ENCODE peak calls at places on chromosomes 11 and 22, in four cellular contexts. O, P, H and R are unnamed samples.

GRCh38 chr11:8288824-8289223 is 25.1 kb upstream of the LMO1 start:
- DNase-seq in H (peak; percentile 1), O (no peak), P (no peak), R (no peak)

GRCh38 chr22:49331878-49332277 is 495.8 kb downstream of the BRD1 start:
- DNase-seq in P (no peak), H (no peak), O (no peak), R (no peak)

GRCh38 chr22:48742556-48743343 is 1084.9 kb downstream of the BRD1 start:
- DNase-seq in H (no peak), O (peak; percentile 2), P (no peak), R (no peak)

GRCh38 chr22:46573781-46574437 is 36.5 kb upstream of the CELSR1 start:
- DNase-seq in O (no peak), H (peak; percentile 1), P (no peak), R (no peak)

GRCh38 chr22:30513462-30513861 is 8.0 kb upstream of the SEC14L4 start:
- DNase-seq in H (no peak), P (no peak), O (no peak), R (no peak)

GRCh38 chr11:123080023-123080422 is 18.1 kb upstream of the HSPA8 start:
- DNase-seq in H (no peak), O (no peak), P (no peak), R (peak; percentile 47)

GRCh38 chr22:30267382-30268302 is 991 bp upstream of the OSM start:
- DNase-seq in O (no peak), H (no peak), P (no peak), R (no peak)

GRCh38 chr11:88552377-88553029 is 215.0 kb upstream of the CTSC start:
- DNase-seq in H (peak; percentile 73), O (peak; percentile 71), P (peak; percentile 64), R (peak; percentile 73)

GRCh38 chr22:44639891-44640617 is 62.0 kb upstream of the PRR5 start:
- DNase-seq in O (no peak), P (no peak), H (no peak), R (no peak)

GRCh38 chr11:29879560-29879959 is 137.3 kb downstream of the KCNA4 start:
- DNase-seq in P (no peak), H (no peak), O (no peak), R (peak; percentile 7)

GRCh38 chr11:113574586-113574985 is 99.4 kb upstream of the DRD2 start:
- DNase-seq in O (no peak), P (no peak), H (no peak), R (peak; percentile 34)

GRCh38 chr11:4467811-4468606 is 14.4 kb upstream of the OR52K1 start:
- DNase-seq in H (no peak), O (peak; percentile 56), P (no peak), R (no peak)

GRCh38 chr22:22527312-22527711 is 7.2 kb upstream of the ZNF280A start:
- DNase-seq in O (no peak), P (no peak), H (no peak), R (no peak)

GRCh38 chr11:46437106-46437689 is 45.6 kb upstream of the CHRM4 start:
- DNase-seq in H (no peak), P (no peak), O (no peak), R (no peak)

GRCh38 chr22:20741634-20742581 is 32.0 kb upstream of the SERPIND1 start:
- DNase-seq in O (peak; percentile 42), H (peak; percentile 37), P (peak; percentile 59), R (peak; percentile 50)

GRCh38 chr22:45290410-45290936 is 5.7 kb downstream of the UPK3A start:
- DNase-seq in H (peak; percentile 69), P (no peak), O (peak; percentile 76), R (peak; percentile 88)

GRCh38 chr22:46054091-46054877 is 77.3 kb upstream of the WNT7B start:
- DNase-seq in O (no peak), P (peak; percentile 80), H (no peak), R (peak; percentile 89)

GRCh38 chr11:721913-722811 is 16.1 kb downstream of the EPS8L2 start:
- DNase-seq in H (no peak), O (peak; percentile 24), P (peak; percentile 75), R (no peak)

GRCh38 chr11:11252403-11252802 is 100.6 kb downstream of the CSNK2A3 start:
- DNase-seq in H (no peak), P (peak; percentile 82), O (no peak), R (no peak)

GRCh38 chr11:61921446-61921845 is 4.1 kb upstream of the RAB3IL1 start:
- DNase-seq in P (no peak), H (no peak), O (no peak), R (no peak)

GRCh38 chr11:121534131-121535093 is 81.6 kb upstream of the SORL1-AS1 start:
- DNase-seq in O (no peak), P (peak; percentile 68), H (no peak), R (peak; percentile 75)

GRCh38 chr22:23401910-23402274 is 178.2 kb downstream of the IGLL1 start:
- DNase-seq in P (no peak), H (no peak), O (no peak), R (no peak)

GRCh38 chr11:3148990-3149851 is 15.9 kb downstream of the OSBPL5 start:
- DNase-seq in H (no peak), P (no peak), O (no peak), R (no peak)

GRCh38 chr22:29203883-29204282 is 1.8 kb upstream of the EMID1 start:
- DNase-seq in P (no peak), O (no peak), H (peak; percentile 45), R (no peak)

GRCh38 chr11:72075109-72075508 is 5.2 kb downstream of the NUMA1 start:
- DNase-seq in H (peak; percentile 26), O (no peak), P (peak; percentile 32), R (no peak)

GRCh38 chr11:57903441-57904123 is 120.1 kb upstream of the OR9Q1 start:
- DNase-seq in O (peak; percentile 64), H (no peak), P (no peak), R (peak; percentile 40)
- TF ChIP-seq EZH2phosphoT487 in O (no peak), H (no peak), P (no peak), R (no peak)

DNA sequence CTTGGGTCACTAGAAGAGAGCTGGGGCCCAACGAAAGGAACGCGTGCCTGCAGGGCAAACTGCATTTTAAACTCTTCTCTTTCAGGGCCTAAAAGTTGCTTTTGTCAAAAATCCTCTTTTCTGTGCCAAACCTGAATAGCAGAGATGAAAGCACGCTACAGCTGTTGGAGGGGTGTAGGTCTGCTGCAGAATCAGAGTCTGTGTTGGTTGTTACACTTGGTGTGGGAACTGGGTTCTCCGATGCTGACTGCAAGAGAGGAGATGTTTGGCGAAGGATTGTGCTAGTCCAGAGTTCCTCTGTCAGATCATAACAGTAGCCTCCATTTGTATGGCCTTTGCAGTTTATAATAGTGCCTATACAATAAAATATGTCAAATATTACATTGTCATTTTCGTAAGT is 41.8 kb downstream of the BARX2 start:
- DNase-seq in O (no peak), P (no peak), H (no peak), R (no peak)
- H3K27ac ChIP-seq in O (peak overlapping the region; percentile 21), P (no peak overlapping the region), H (no peak overlapping the region), R (no peak overlapping the region)

GRCh38 chr11:47983464-47984397 is 3.4 kb downstream of the PTPRJ start:
- DNase-seq in P (peak; percentile 43), O (no peak), H (no peak), R (peak; percentile 74)
- H3K4me1 ChIP-seq in P (peaks cover 65% of the 10 kb centered on the region), O (peaks cover 31% of the 10 kb centered on the region), H (peaks cover 17% of the 10 kb centered on the region), R (peaks cover 26% of the 10 kb centered on the region)

DNA sequence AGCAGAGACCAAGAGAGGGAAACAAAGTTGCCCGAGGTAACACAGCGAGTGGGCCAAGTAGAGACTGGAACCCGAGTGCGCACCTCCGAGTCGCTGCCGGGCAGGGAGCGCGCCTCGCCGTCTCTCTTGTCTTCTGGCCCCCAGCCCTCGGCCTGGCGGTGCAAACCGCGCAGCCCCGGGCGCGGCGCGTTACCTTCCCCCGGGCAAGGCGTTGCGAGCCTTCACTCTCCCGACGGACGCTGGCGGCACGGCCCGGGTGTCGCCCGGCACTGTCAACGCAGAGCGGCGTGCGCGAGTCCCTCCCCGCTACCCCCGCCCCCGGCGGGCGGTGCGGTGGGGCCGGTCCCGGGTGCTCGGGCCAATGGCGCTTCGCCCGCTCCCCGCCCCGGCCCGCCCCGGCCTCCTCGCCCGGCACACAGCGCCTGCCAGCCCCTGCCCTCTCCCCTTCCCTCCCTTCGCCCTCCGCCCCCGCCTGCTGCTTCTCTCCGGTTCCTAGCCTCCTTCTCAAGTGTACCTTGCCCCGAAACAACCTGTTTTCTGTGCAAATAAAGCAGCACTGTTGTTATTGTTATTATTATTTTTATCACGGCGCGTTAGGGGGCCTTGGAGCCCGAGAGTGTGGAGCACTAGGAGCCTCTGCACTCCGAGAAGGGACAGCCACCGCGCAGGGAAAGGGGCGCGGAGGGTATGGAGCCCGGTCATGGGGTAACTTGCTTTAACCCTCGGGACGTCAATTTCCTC is at the start of gene SYTL2:
- DNase-seq in H (peak; percentile 92), O (peak; percentile 83), P (peak; percentile 60), R (peak; percentile 62)
- TF ChIP-seq EZH2phosphoT487 in H (peak; percentile 50), O (no peak), P (no peak), R (no peak)